ENCODE peak calls at places on chromosomes 16 and 17, in ten cellular contexts. T is stomach, U is GM12891, F is heart left ventricle, O is Peyer's patch, B is HCT116, Z is H54, X is GM12892, K is ovary, N is A549. J is an unnamed sample.

GRCh38 chr16:80084614-80085013 is 456.2 kb upstream of the DYNLRB2 start:
- DNase-seq in T (peak; percentile 51), U (no peak), F (peak; percentile 43), O (peak; percentile 70), B (no peak), Z (no peak), X (no peak), K (peak; percentile 61), N (peak; percentile 75), J (peak; percentile 27)

GRCh38 chr17:13306310-13306962 is 288.6 kb upstream of the ELAC2 start:
- DNase-seq in T (no peak), U (no peak), F (no peak), O (no peak), B (peak; percentile 81), Z (peak; percentile 42), X (no peak), K (no peak), N (peak; percentile 81), J (no peak)

GRCh38 chr16:27237229-27238015 is 31.1 kb downstream of the NSMCE1 start:
- DNase-seq in T (peak; percentile 42), U (no peak), F (peak; percentile 38), O (peak; percentile 79), B (no peak), Z (no peak), X (no peak), K (peak; percentile 34), N (no peak), J (no peak)

GRCh38 chr17:13374203-13375143 is 227.3 kb downstream of the HS3ST3A1 start:
- DNase-seq in T (no peak), U (no peak), F (no peak), O (no peak), B (no peak), Z (no peak), X (no peak), K (no peak), N (no peak), J (no peak)

GRCh38 chr16:3807425-3808123 is 72.9 kb downstream of the CREBBP start:
- DNase-seq in T (no peak), U (no peak), F (no peak), O (no peak), B (no peak), Z (no peak), X (no peak), K (no peak), N (no peak), J (no peak)

GRCh38 chr17:69764137-69764536 is 310.9 kb upstream of the KCNJ16 start:
- DNase-seq in T (no peak), U (no peak), F (no peak), O (no peak), B (no peak), Z (no peak), X (no peak), K (no peak), N (no peak), J (no peak)

GRCh38 chr16:3645504-3646347 is 8.8 kb upstream of the DNASE1 start:
- DNase-seq in T (peak; percentile 17), U (no peak), F (no peak), O (peak; percentile 67), B (no peak), Z (no peak), X (no peak), K (no peak), N (no peak), J (no peak)

GRCh38 chr16:88464447-88465318 is 11.6 kb downstream of the ZFPM1 start:
- DNase-seq in T (no peak), U (no peak), F (no peak), O (peak; percentile 66), B (no peak), Z (no peak), X (no peak), K (no peak), N (no peak), J (no peak)

GRCh38 chr16:2278956-2279800 is 11.3 kb upstream of the RNPS1 start:
- DNase-seq in T (no peak), U (no peak), F (no peak), O (no peak), B (no peak), Z (no peak), X (no peak), K (no peak), N (no peak), J (no peak)

GRCh38 chr17:20087538-20088250 is 78.5 kb downstream of the SPECC1 start:
- DNase-seq in T (no peak), U (no peak), F (no peak), O (no peak), B (no peak), Z (no peak), X (no peak), K (no peak), N (no peak), J (no peak)

GRCh38 chr17:20086416-20087074 is 77.4 kb downstream of the SPECC1 start:
- DNase-seq in T (no peak), U (no peak), F (no peak), O (no peak), B (no peak), Z (no peak), X (no peak), K (no peak), N (no peak), J (no peak)

GRCh38 chr17:20083460-20083859 is 74.3 kb downstream of the SPECC1 start:
- DNase-seq in T (no peak), U (no peak), F (no peak), O (no peak), B (no peak), Z (no peak), X (no peak), K (no peak), N (no peak), J (no peak)

GRCh38 chr17:20084621-20085282 is 75.6 kb downstream of the SPECC1 start:
- DNase-seq in T (no peak), U (no peak), F (no peak), O (no peak), B (no peak), Z (no peak), X (no peak), K (peak; percentile 66), N (no peak), J (no peak)

GRCh38 chr17:20085283-20085875 is 76.2 kb downstream of the SPECC1 start:
- DNase-seq in T (no peak), U (no peak), F (no peak), O (no peak), B (no peak), Z (no peak), X (no peak), K (no peak), N (no peak), J (no peak)
- TF ChIP-seq POLR2A in T (no peak), U (no peak), F (no peak), O (no peak), B (no peak), Z (no peak), X (no peak), K (no peak), N (no peak), J (no peak)

DNA sequence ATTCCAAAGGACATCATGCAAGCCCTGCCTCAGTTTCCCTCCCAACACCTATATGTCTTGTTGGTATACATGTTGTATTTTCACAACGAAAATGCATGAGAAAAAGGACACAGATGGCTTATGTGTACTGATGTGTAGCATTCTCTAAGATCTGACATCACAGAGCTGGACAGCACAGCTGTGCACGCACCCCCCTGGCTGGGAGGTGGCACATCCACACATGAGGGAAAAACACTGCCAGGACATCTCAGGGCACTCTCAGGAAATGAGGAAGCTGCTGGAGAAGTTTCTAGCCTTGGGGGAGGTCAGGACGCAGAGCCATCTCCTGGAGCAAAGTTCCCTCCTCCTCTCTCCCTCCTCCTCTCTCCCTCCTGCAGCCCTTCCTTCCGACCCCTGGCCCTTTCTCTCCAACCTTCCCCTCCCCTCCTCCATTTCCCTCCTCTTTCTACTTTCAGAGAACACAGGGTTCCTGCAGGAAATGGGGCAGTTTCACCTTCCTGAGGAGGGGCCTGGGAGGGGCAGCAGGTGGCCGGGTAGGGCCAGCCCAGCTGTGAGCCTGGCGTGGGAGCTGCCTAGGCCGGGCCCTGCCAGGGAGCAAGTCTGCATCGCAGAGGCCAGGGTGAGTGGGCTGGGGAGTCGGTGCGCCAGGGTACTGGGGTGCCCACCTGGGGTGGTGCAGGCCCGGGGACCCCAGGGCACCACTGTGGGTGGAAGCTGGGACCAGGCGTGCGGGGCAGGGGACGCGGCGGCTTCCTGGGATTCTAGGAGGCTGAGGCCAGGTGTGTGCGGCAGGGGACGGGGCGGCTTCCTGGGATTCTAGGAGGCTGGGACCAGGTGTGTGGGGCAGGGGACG is at the start of gene DPEP1:
- DNase-seq in T (no peak), U (no peak), F (no peak), O (peak; percentile 80), B (no peak), Z (no peak), X (no peak), K (no peak), N (no peak), J (no peak)
- TF ChIP-seq POLR2A in T (no peak), U (no peak), F (no peak), O (peak; percentile 91), B (no peak), Z (no peak), X (no peak), K (no peak), N (no peak), J (no peak)

DNA sequence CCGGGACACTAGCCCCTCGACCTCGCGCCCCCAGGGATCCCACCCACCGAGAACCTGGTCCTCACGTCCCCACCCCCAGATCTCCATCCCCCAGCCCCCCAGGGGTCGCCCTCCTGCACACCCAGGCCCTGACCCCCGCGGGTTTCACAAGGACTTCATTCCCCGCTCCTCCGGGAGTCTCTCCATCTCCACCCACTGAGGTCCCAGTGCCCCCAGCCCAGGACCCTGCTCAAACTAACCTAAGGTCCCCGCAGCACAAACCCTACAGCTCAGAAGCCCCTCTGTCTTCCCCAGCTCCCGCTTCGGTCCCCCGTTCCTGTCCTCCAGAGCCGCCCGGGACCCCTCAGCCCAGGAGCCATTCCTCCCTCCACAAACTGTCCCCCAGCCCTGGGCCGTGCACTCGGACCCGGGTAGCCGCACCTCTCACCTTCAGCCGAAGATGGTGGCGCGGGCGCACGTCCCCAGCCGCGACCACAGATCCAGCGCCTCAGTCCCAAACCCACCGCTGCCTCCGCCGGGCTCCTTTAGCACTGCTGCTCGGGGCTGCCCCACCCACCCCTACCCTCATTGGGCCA is at the start of gene MYH10:
- DNase-seq in T (no peak), U (no peak), F (no peak), O (no peak), B (no peak), Z (no peak), X (peak; percentile 25), K (no peak), N (no peak), J (peak; percentile 15)
- TF ChIP-seq POLR2A in T (no peak), U (no peak), F (no peak), O (no peak), B (peak; percentile 21), Z (peak; percentile 30), X (no peak), K (peak; percentile 38), N (peak; percentile 76), J (no peak)

DNA sequence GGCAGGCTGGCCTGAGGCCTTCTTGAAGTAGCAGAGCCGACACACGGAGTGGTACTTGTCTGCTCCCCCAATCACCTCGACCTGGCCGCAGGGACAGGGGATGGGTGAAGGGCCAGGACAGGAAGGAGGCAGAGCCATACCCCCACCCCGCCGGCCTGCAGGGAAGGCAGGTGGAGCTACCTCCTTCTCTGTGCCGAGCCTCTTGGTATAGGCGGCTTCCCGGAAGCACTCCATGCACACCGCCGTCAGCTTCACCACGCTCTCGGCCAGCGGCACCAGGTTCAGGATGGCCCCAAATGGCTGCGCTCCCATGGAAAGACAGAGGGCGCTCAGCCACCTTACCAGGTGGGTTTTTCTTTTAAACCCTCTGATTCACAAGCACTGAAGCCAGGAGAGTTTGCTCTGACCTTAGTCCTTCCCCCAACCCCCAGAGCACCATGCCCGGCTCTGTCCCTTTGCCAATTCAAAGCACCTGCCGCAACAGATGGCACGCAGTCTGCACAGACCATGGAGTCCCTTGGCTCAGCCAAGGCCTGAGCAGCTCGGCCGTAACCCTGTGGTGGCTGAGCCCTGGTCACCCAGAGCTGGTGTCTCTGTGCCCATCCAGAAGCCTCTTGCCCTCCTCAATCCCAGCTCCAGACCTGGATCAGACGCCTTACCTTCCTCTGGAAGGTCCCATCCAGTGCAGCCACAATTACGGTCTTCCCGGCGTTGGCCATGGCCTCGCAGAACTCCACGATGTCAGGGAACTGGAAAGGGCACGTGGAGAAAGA is 6.7 kb downstream of the SYNGR2 start:
- DNase-seq in T (peak; percentile 62), U (no peak), F (no peak), O (peak; percentile 67), B (no peak), Z (no peak), X (no peak), K (no peak), N (no peak), J (peak; percentile 62)
- TF ChIP-seq POLR2A in T (no peak), U (peak; percentile 61), F (no peak), O (no peak), B (no peak), Z (no peak), X (peak; percentile 50), K (no peak), N (no peak), J (peak; percentile 63)